ENCODE peak calls at places on chromosomes 13 and 19, in eight cellular contexts. One of them, this sample, is unnamed.

GRCh38 chr19:55113570-55114039 is 3.8 kb downstream of the PPP1R12C start:
- DNase-seq in germinal center: peak
- DNase-seq in astrocyte of the spinal cord: peak
- DNase-seq in activated CD4-positive, alpha-beta T cell treated with anti-CD3 and anti-CD28 coated beads, Interleukin-2, amount 50 U/mL, for 24 hours: no peak
- DNase-seq in HuH-7: no peak
- DNase-seq in effector CD4-positive, alpha-beta T cell: no peak
- DNase-seq in activated naive CD8-positive, alpha-beta T cell treated with anti-CD3 and anti-CD28 coated beads, Interleukin-2, amount 50 U/mL, for 24 hours: no peak
- DNase-seq in iPS DF 19.7: no peak
- DNase-seq in this sample: no peak

GRCh38 chr13:98478134-98479129 is 98.5 kb downstream of the STK24 start:
- DNase-seq in activated CD4-positive, alpha-beta T cell treated with anti-CD3 and anti-CD28 coated beads, Interleukin-2, amount 50 U/mL, for 24 hours: no peak
- DNase-seq in activated naive CD8-positive, alpha-beta T cell treated with anti-CD3 and anti-CD28 coated beads, Interleukin-2, amount 50 U/mL, for 24 hours: peak
- DNase-seq in astrocyte of the spinal cord: peak
- DNase-seq in HuH-7: no peak
- DNase-seq in iPS DF 19.7: no peak
- DNase-seq in germinal center: no peak
- DNase-seq in effector CD4-positive, alpha-beta T cell: no peak
- DNase-seq in this sample: no peak

GRCh38 chr19:45640849-45641273 is 1.7 kb upstream of the EML2 start:
- DNase-seq in iPS DF 19.7: no peak
- DNase-seq in activated naive CD8-positive, alpha-beta T cell treated with anti-CD3 and anti-CD28 coated beads, Interleukin-2, amount 50 U/mL, for 24 hours: peak
- DNase-seq in astrocyte of the spinal cord: no peak
- DNase-seq in germinal center: peak
- DNase-seq in effector CD4-positive, alpha-beta T cell: no peak
- DNase-seq in HuH-7: peak
- DNase-seq in activated CD4-positive, alpha-beta T cell treated with anti-CD3 and anti-CD28 coated beads, Interleukin-2, amount 50 U/mL, for 24 hours: no peak
- DNase-seq in this sample: no peak

GRCh38 chr13:109784590-109785140 is 1.7 kb downstream of the IRS2 start:
- DNase-seq in activated naive CD8-positive, alpha-beta T cell treated with anti-CD3 and anti-CD28 coated beads, Interleukin-2, amount 50 U/mL, for 24 hours: peak
- DNase-seq in activated CD4-positive, alpha-beta T cell treated with anti-CD3 and anti-CD28 coated beads, Interleukin-2, amount 50 U/mL, for 24 hours: no peak
- DNase-seq in iPS DF 19.7: no peak
- DNase-seq in HuH-7: peak
- DNase-seq in effector CD4-positive, alpha-beta T cell: peak
- DNase-seq in astrocyte of the spinal cord: peak
- DNase-seq in germinal center: peak
- DNase-seq in this sample: no peak

GRCh38 chr13:40780822-40781401 is 8.5 kb upstream of the SLC25A15 start:
- DNase-seq in HuH-7: peak
- DNase-seq in germinal center: no peak
- DNase-seq in activated naive CD8-positive, alpha-beta T cell treated with anti-CD3 and anti-CD28 coated beads, Interleukin-2, amount 50 U/mL, for 24 hours: no peak
- DNase-seq in astrocyte of the spinal cord: peak
- DNase-seq in effector CD4-positive, alpha-beta T cell: no peak
- DNase-seq in iPS DF 19.7: no peak
- DNase-seq in activated CD4-positive, alpha-beta T cell treated with anti-CD3 and anti-CD28 coated beads, Interleukin-2, amount 50 U/mL, for 24 hours: no peak
- DNase-seq in this sample: no peak

GRCh38 chr13:81048026-81048461 is 707.1 kb upstream of the SPRY2 start:
- DNase-seq in iPS DF 19.7: no peak
- DNase-seq in astrocyte of the spinal cord: peak
- DNase-seq in HuH-7: no peak
- DNase-seq in germinal center: no peak
- DNase-seq in activated naive CD8-positive, alpha-beta T cell treated with anti-CD3 and anti-CD28 coated beads, Interleukin-2, amount 50 U/mL, for 24 hours: no peak
- DNase-seq in effector CD4-positive, alpha-beta T cell: no peak
- DNase-seq in activated CD4-positive, alpha-beta T cell treated with anti-CD3 and anti-CD28 coated beads, Interleukin-2, amount 50 U/mL, for 24 hours: no peak
- DNase-seq in this sample: no peak

GRCh38 chr13:76994281-76994680 is 2.4 kb downstream of the CLN5 start:
- DNase-seq in HuH-7: no peak
- DNase-seq in effector CD4-positive, alpha-beta T cell: no peak
- DNase-seq in germinal center: no peak
- DNase-seq in activated naive CD8-positive, alpha-beta T cell treated with anti-CD3 and anti-CD28 coated beads, Interleukin-2, amount 50 U/mL, for 24 hours: no peak
- DNase-seq in iPS DF 19.7: no peak
- DNase-seq in activated CD4-positive, alpha-beta T cell treated with anti-CD3 and anti-CD28 coated beads, Interleukin-2, amount 50 U/mL, for 24 hours: no peak
- DNase-seq in astrocyte of the spinal cord: no peak
- DNase-seq in this sample: no peak

GRCh38 chr19:41264581-41265375 is 606 bp downstream of the HNRNPUL1 start:
- DNase-seq in activated naive CD8-positive, alpha-beta T cell treated with anti-CD3 and anti-CD28 coated beads, Interleukin-2, amount 50 U/mL, for 24 hours: peak
- DNase-seq in germinal center: peak
- DNase-seq in activated CD4-positive, alpha-beta T cell treated with anti-CD3 and anti-CD28 coated beads, Interleukin-2, amount 50 U/mL, for 24 hours: peak
- DNase-seq in iPS DF 19.7: no peak
- DNase-seq in astrocyte of the spinal cord: peak
- DNase-seq in HuH-7: peak
- DNase-seq in effector CD4-positive, alpha-beta T cell: peak
- DNase-seq in this sample: peak

GRCh38 chr19:10603873-10604459 is 16.9 kb upstream of the AP1M2 start:
- DNase-seq in astrocyte of the spinal cord: peak
- DNase-seq in activated naive CD8-positive, alpha-beta T cell treated with anti-CD3 and anti-CD28 coated beads, Interleukin-2, amount 50 U/mL, for 24 hours: peak
- DNase-seq in HuH-7: no peak
- DNase-seq in germinal center: peak
- DNase-seq in iPS DF 19.7: no peak
- DNase-seq in activated CD4-positive, alpha-beta T cell treated with anti-CD3 and anti-CD28 coated beads, Interleukin-2, amount 50 U/mL, for 24 hours: no peak
- DNase-seq in effector CD4-positive, alpha-beta T cell: peak
- DNase-seq in this sample: no peak

This sample was measured in RPMI8226.